ENCODE peak calls at places on chromosome 2, in nine cellular contexts. One of them, this sample, is unnamed.

GRCh38 chr2:120454993-120455789 is 109.3 kb downstream of the INHBB start:
- DNase-seq in H54: no peak
- DNase-seq in H1: no peak
- DNase-seq in tibial nerve: no peak
- DNase-seq in esophagus squamous epithelium: no peak
- DNase-seq in heart left ventricle: no peak
- DNase-seq in stomach: no peak
- DNase-seq in testis: no peak
- DNase-seq in adrenal gland: no peak
- DNase-seq in this sample: no peak

GRCh38 chr2:223055836-223056235 is 3.8 kb downstream of the KCNE4 start:
- DNase-seq in testis: peak
- DNase-seq in H1: no peak
- DNase-seq in tibial nerve: no peak
- DNase-seq in esophagus squamous epithelium: no peak
- DNase-seq in H54: no peak
- DNase-seq in heart left ventricle: peak
- DNase-seq in adrenal gland: peak
- DNase-seq in stomach: peak
- DNase-seq in this sample: no peak

GRCh38 chr2:37344453-37345361 is at the start of gene QPCT:
- DNase-seq in H54: peak
- DNase-seq in esophagus squamous epithelium: no peak
- DNase-seq in testis: peak
- DNase-seq in tibial nerve: peak
- DNase-seq in stomach: peak
- DNase-seq in adrenal gland: peak
- DNase-seq in H1: no peak
- DNase-seq in heart left ventricle: peak
- DNase-seq in this sample: peak

GRCh38 chr2:188303363-188304031 is 11.8 kb downstream of the GULP1 start:
- DNase-seq in esophagus squamous epithelium: no peak
- DNase-seq in tibial nerve: no peak
- DNase-seq in testis: no peak
- DNase-seq in H1: peak
- DNase-seq in stomach: no peak
- DNase-seq in H54: peak
- DNase-seq in heart left ventricle: no peak
- DNase-seq in adrenal gland: no peak
- DNase-seq in this sample: no peak

GRCh38 chr2:144511945-144512344 is 8.0 kb downstream of the ZEB2 start:
- DNase-seq in H54: no peak
- DNase-seq in adrenal gland: no peak
- DNase-seq in testis: no peak
- DNase-seq in heart left ventricle: no peak
- DNase-seq in tibial nerve: no peak
- DNase-seq in stomach: no peak
- DNase-seq in H1: no peak
- DNase-seq in esophagus squamous epithelium: no peak
- DNase-seq in this sample: no peak

GRCh38 chr2:168538534-168538933 is 82.5 kb downstream of the CERS6 start:
- DNase-seq in tibial nerve: no peak
- DNase-seq in testis: no peak
- DNase-seq in heart left ventricle: no peak
- DNase-seq in H54: no peak
- DNase-seq in esophagus squamous epithelium: no peak
- DNase-seq in adrenal gland: no peak
- DNase-seq in H1: no peak
- DNase-seq in stomach: no peak
- DNase-seq in this sample: no peak

GRCh38 chr2:199261221-199261620 is 196.5 kb downstream of the SATB2 start:
- DNase-seq in H54: no peak
- DNase-seq in adrenal gland: peak
- DNase-seq in H1: no peak
- DNase-seq in tibial nerve: no peak
- DNase-seq in testis: no peak
- DNase-seq in heart left ventricle: no peak
- DNase-seq in stomach: no peak
- DNase-seq in esophagus squamous epithelium: no peak
- DNase-seq in this sample: no peak

GRCh38 chr2:198587726-198588125 is 783.3 kb downstream of the PLCL1 start:
- DNase-seq in H54: no peak
- DNase-seq in tibial nerve: no peak
- DNase-seq in H1: no peak
- DNase-seq in esophagus squamous epithelium: no peak
- DNase-seq in stomach: no peak
- DNase-seq in testis: no peak
- DNase-seq in heart left ventricle: no peak
- DNase-seq in adrenal gland: no peak
- DNase-seq in this sample: no peak

GRCh38 chr2:159131882-159132281 is 154.6 kb downstream of the WDSUB1 start:
- DNase-seq in stomach: no peak
- DNase-seq in testis: no peak
- DNase-seq in H54: peak
- DNase-seq in esophagus squamous epithelium: no peak
- DNase-seq in heart left ventricle: no peak
- DNase-seq in H1: no peak
- DNase-seq in tibial nerve: no peak
- DNase-seq in adrenal gland: no peak
- DNase-seq in this sample: peak

GRCh38 chr2:219443016-219443696 is 8.5 kb downstream of the SPEG start:
- DNase-seq in H1: no peak
- DNase-seq in esophagus squamous epithelium: no peak
- DNase-seq in heart left ventricle: peak
- DNase-seq in tibial nerve: no peak
- DNase-seq in adrenal gland: no peak
- DNase-seq in stomach: no peak
- DNase-seq in H54: no peak
- DNase-seq in testis: no peak
- DNase-seq in this sample: no peak

GRCh38 chr2:235734168-235734567 is 240.3 kb downstream of the AGAP1 start:
- DNase-seq in H1: no peak
- DNase-seq in stomach: no peak
- DNase-seq in tibial nerve: no peak
- DNase-seq in heart left ventricle: no peak
- DNase-seq in adrenal gland: no peak
- DNase-seq in H54: no peak
- DNase-seq in testis: no peak
- DNase-seq in esophagus squamous epithelium: no peak
- DNase-seq in this sample: peak

GRCh38 chr2:206614825-206615224 is 27.5 kb upstream of the FAM237A start:
- DNase-seq in H1: peak
- DNase-seq in stomach: no peak
- DNase-seq in testis: no peak
- DNase-seq in esophagus squamous epithelium: no peak
- DNase-seq in H54: peak
- DNase-seq in tibial nerve: no peak
- DNase-seq in adrenal gland: peak
- DNase-seq in heart left ventricle: no peak
- DNase-seq in this sample: peak

GRCh38 chr2:54830546-54830945 is 107.1 kb downstream of the EML6 start:
- DNase-seq in adrenal gland: no peak
- DNase-seq in testis: no peak
- DNase-seq in H1: no peak
- DNase-seq in tibial nerve: no peak
- DNase-seq in H54: no peak
- DNase-seq in stomach: no peak
- DNase-seq in esophagus squamous epithelium: no peak
- DNase-seq in heart left ventricle: no peak
- DNase-seq in this sample: no peak

GRCh38 chr2:54824582-54824981 is 101.1 kb downstream of the EML6 start:
- DNase-seq in adrenal gland: no peak
- DNase-seq in esophagus squamous epithelium: no peak
- DNase-seq in testis: no peak
- DNase-seq in H54: no peak
- DNase-seq in H1: no peak
- DNase-seq in heart left ventricle: no peak
- DNase-seq in tibial nerve: no peak
- DNase-seq in stomach: no peak
- DNase-seq in this sample: no peak
- TF ChIP-seq POLR2A in adrenal gland: no peak
- TF ChIP-seq POLR2A in esophagus squamous epithelium: no peak
- TF ChIP-seq POLR2A in testis: no peak
- TF ChIP-seq POLR2A in H54: no peak
- TF ChIP-seq POLR2A in H1: no peak
- TF ChIP-seq POLR2A in heart left ventricle: no peak
- TF ChIP-seq POLR2A in tibial nerve: no peak
- TF ChIP-seq POLR2A in stomach: no peak
- TF ChIP-seq POLR2A in this sample: no peak

DNA sequence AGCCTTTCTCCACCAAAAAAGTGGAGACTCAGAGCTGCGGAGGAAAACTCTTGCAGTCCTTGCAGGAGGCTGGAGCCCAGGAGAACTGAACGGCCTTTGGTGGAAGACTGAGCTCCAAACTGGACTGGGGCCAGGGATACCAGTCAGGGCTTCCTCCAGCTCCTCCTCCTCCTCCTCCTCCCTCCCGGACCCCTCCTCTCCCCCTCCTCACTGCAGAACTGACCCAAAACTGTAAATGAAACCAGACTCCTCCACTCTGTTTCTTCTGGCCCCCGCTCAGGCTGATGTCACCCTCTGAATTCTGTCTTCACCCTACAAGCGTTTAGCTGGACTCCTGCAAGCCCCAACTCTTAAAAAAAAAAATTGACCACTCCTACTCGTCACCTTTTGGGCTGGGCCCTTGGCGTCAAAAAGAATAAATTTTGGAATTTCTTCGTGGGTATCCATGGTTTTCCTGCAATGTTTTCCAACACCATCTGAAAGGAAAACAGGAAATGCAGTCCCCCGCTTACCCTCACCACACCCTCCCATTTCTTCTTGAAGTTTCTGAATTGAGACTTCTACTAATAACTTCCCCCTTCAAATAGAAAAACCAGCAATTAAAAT is at the start of gene COL6A3:
- DNase-seq in testis: peak
- DNase-seq in H54: no peak
- DNase-seq in H1: no peak
- DNase-seq in tibial nerve: peak
- DNase-seq in heart left ventricle: peak
- DNase-seq in esophagus squamous epithelium: no peak
- DNase-seq in adrenal gland: peak
- DNase-seq in stomach: no peak
- DNase-seq in this sample: no peak
- TF ChIP-seq POLR2A in testis: no peak
- TF ChIP-seq POLR2A in H54: peak
- TF ChIP-seq POLR2A in H1: no peak
- TF ChIP-seq POLR2A in tibial nerve: no peak
- TF ChIP-seq POLR2A in heart left ventricle: no peak
- TF ChIP-seq POLR2A in esophagus squamous epithelium: no peak
- TF ChIP-seq POLR2A in adrenal gland: no peak
- TF ChIP-seq POLR2A in stomach: no peak
- TF ChIP-seq POLR2A in this sample: no peak

GRCh38 chr2:196169521-196169920 is 1.9 kb downstream of the STK17B start:
- DNase-seq in heart left ventricle: no peak
- DNase-seq in H54: no peak
- DNase-seq in esophagus squamous epithelium: no peak
- DNase-seq in stomach: no peak
- DNase-seq in adrenal gland: no peak
- DNase-seq in testis: no peak
- DNase-seq in H1: no peak
- DNase-seq in tibial nerve: no peak
- DNase-seq in this sample: no peak

GRCh38 chr2:196171248-196171871 is at the start of gene STK17B:
- DNase-seq in stomach: peak
- DNase-seq in esophagus squamous epithelium: peak
- DNase-seq in heart left ventricle: peak
- DNase-seq in tibial nerve: peak
- DNase-seq in H54: peak
- DNase-seq in testis: peak
- DNase-seq in H1: peak
- DNase-seq in adrenal gland: peak
- DNase-seq in this sample: peak

GRCh38 chr2:196170681-196171247 is 614 bp downstream of the STK17B start:
- DNase-seq in esophagus squamous epithelium: no peak
- DNase-seq in stomach: peak
- DNase-seq in adrenal gland: peak
- DNase-seq in heart left ventricle: no peak
- DNase-seq in H54: no peak
- DNase-seq in H1: no peak
- DNase-seq in tibial nerve: no peak
- DNase-seq in testis: peak
- DNase-seq in this sample: peak

GRCh38 chr2:196171946-196172345 is 568 bp upstream of the STK17B start:
- DNase-seq in testis: no peak
- DNase-seq in esophagus squamous epithelium: no peak
- DNase-seq in heart left ventricle: no peak
- DNase-seq in H54: no peak
- DNase-seq in stomach: no peak
- DNase-seq in adrenal gland: no peak
- DNase-seq in tibial nerve: peak
- DNase-seq in H1: no peak
- DNase-seq in this sample: no peak

DNA sequence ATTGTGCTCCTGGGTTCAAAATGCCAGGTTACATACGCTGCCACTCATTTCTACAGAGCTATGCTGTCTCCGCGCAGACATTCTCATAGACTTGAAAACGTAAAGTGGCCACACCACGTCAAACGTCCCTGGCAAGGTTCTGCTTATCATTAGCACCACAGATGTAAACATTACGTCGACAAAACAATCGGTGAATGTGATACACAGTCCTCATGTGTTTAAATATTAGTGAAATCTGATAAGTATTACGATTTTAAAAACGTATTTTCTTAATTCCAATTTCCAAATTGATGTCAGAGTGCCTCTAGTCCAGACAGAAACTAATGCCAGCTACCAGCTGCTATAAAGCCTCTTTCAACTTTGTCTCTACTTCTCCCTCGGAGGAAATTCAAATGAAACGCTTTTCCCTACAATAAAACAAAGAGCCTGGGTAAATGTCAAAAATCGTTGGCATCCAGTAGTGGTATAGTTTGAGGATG is 1.1 kb downstream of the STK17B start:
- DNase-seq in tibial nerve: peak
- DNase-seq in H1: no peak
- DNase-seq in adrenal gland: no peak
- DNase-seq in testis: peak
- DNase-seq in heart left ventricle: no peak
- DNase-seq in H54: no peak
- DNase-seq in stomach: peak
- DNase-seq in esophagus squamous epithelium: no peak
- DNase-seq in this sample: peak
- TF ChIP-seq POLR2A in tibial nerve: no peak
- TF ChIP-seq POLR2A in H1: no peak
- TF ChIP-seq POLR2A in adrenal gland: no peak
- TF ChIP-seq POLR2A in testis: no peak
- TF ChIP-seq POLR2A in heart left ventricle: no peak
- TF ChIP-seq POLR2A in H54: no peak
- TF ChIP-seq POLR2A in stomach: no peak
- TF ChIP-seq POLR2A in esophagus squamous epithelium: no peak
- TF ChIP-seq POLR2A in this sample: peak

DNA sequence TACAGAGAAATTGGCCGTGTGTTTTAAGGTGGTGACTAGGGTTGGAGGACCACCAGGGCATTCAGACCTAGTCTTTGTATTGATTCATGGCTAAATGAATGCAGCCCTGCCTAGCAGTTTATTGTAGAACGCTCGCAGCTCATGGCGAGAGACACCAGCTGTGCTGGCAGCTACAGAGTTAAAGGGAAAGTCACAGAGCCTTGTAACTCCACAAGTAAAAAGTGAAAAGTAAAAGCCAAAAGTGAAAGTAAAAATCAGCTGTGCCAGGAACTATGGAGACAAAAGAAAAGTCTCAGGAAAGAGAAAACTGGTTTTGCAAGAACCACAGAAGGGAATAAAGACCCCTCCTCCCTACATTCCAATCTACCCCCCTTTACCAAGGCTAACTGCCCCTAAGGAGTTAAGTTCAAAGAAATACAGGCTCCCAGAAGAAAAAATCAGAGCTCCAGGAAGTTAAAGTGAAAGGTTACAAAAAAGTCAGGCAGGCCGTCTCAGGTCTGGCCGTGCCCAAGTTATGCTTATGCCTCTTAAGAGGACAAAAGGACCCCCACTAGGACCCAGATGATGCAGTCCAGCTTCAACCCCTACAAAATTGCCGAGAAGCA is 46.4 kb upstream of the SELENOI start:
- DNase-seq in tibial nerve: peak
- DNase-seq in testis: peak
- DNase-seq in H1: peak
- DNase-seq in H54: no peak
- DNase-seq in stomach: peak
- DNase-seq in heart left ventricle: no peak
- DNase-seq in esophagus squamous epithelium: no peak
- DNase-seq in adrenal gland: peak
- DNase-seq in this sample: peak
- TF ChIP-seq POLR2A in tibial nerve: no peak
- TF ChIP-seq POLR2A in testis: no peak
- TF ChIP-seq POLR2A in H1: peak
- TF ChIP-seq POLR2A in H54: no peak
- TF ChIP-seq POLR2A in stomach: no peak
- TF ChIP-seq POLR2A in heart left ventricle: no peak
- TF ChIP-seq POLR2A in esophagus squamous epithelium: no peak
- TF ChIP-seq POLR2A in adrenal gland: peak
- TF ChIP-seq POLR2A in this sample: no peak